ENCODE peak calls at places on chromosomes 1 and 21, in six cellular contexts. V is uterus, U is neural progenitor cell, G is body of pancreas, D is esophagus squamous epithelium, T is aorta. B is an unnamed sample.
A peak's percentile ranks its signal among the peaks of the same experiment; 100 is the strongest.

GRCh38 chr1:204103121-204103741 is 30.3 kb downstream of the SOX13 start:
- DNase-seq in U (peak; percentile 46), T (no peak), D (no peak), V (no peak), G (no peak), B (no peak)

GRCh38 chr1:205235921-205236320 is 8.2 kb downstream of the TMCC2 start:
- DNase-seq in V (no peak), G (no peak), U (no peak), D (no peak), T (no peak), B (no peak)

GRCh38 chr1:198333744-198334143 is 176.9 kb downstream of the NEK7 start:
- DNase-seq in T (no peak), D (no peak), V (no peak), U (no peak), G (no peak), B (no peak)

GRCh38 chr1:2038229-2038628 is 12.0 kb upstream of the PRKCZ start:
- DNase-seq in V (no peak), D (no peak), U (no peak), T (no peak), G (no peak), B (no peak)

GRCh38 chr21:33392586-33392985 is 10.6 kb upstream of the IFNGR2 start:
- DNase-seq in D (no peak), V (no peak), U (no peak), G (no peak), T (no peak), B (no peak)

GRCh38 chr1:113990966-113991365 is 11.7 kb downstream of the OLFML3 start:
- DNase-seq in T (no peak), D (no peak), G (no peak), U (no peak), V (no peak), B (no peak)

GRCh38 chr1:160129046-160129445 is 13.5 kb downstream of the ATP1A2 start:
- DNase-seq in D (no peak), T (peak; percentile 45), V (no peak), U (no peak), G (no peak), B (no peak)

GRCh38 chr1:53365405-53366063 is 37.7 kb upstream of the LRP8 start:
- DNase-seq in U (no peak), D (no peak), V (no peak), G (no peak), T (peak; percentile 62), B (no peak)

GRCh38 chr1:187264995-187265602 is 436.4 kb downstream of the PLA2G4A start:
- DNase-seq in G (peak; percentile 13), T (no peak), U (peak; percentile 63), V (no peak), D (no peak), B (peak; percentile 1)

GRCh38 chr21:45469273-45470086 is 64.5 kb downstream of the COL18A1 start:
- DNase-seq in T (peak; percentile 71), U (peak; percentile 83), G (no peak), D (no peak), V (no peak), B (no peak)

GRCh38 chr1:201025571-201026002 is 2.1 kb upstream of the KIF21B start:
- DNase-seq in G (no peak), T (peak; percentile 64), U (peak; percentile 56), D (no peak), V (no peak), B (no peak)

GRCh38 chr1:7589774-7590425 is 181.2 kb upstream of the VAMP3 start:
- DNase-seq in D (no peak), U (no peak), G (no peak), V (no peak), T (peak; percentile 47), B (no peak)

GRCh38 chr1:48674641-48675040 is 102.0 kb downstream of the BEND5 start:
- DNase-seq in D (no peak), U (no peak), G (no peak), T (no peak), V (no peak), B (no peak)

GRCh38 chr1:116772648-116773045 is 18.4 kb downstream of the CD2 start:
- DNase-seq in G (no peak), D (no peak), V (no peak), U (no peak), T (no peak), B (no peak)

GRCh38 chr21:45291613-45292398 is 4.1 kb upstream of the POFUT2 start:
- DNase-seq in T (no peak), U (no peak), G (peak; percentile 22), D (no peak), V (no peak), B (no peak)

GRCh38 chr1:1120866-1121563 is 5.1 kb upstream of the C1orf159 start:
- DNase-seq in U (no peak), G (no peak), T (peak; percentile 71), D (no peak), V (no peak), B (no peak)

GRCh38 chr1:15627343-15627988 is 10.2 kb downstream of the DDI2 start:
- DNase-seq in D (no peak), G (no peak), U (no peak), T (no peak), V (no peak), B (no peak)

GRCh38 chr1:93623875-93624274 is 57.8 kb downstream of the BCAR3 start:
- DNase-seq in T (no peak), D (no peak), U (no peak), G (no peak), V (no peak), B (no peak)

GRCh38 chr1:240575976-240576666 is 35.8 kb downstream of the GREM2 start:
- DNase-seq in D (no peak), G (no peak), U (no peak), V (no peak), T (no peak), B (no peak)

GRCh38 chr1:183238071-183238470 is 52.0 kb downstream of the LAMC2 start:
- DNase-seq in T (no peak), D (no peak), V (no peak), G (no peak), U (no peak), B (no peak)

GRCh38 chr1:84166797-84167196 is 22.7 kb downstream of the PRKACB start:
- DNase-seq in U (no peak), V (no peak), T (no peak), G (no peak), D (no peak), B (no peak)
- H3K4me1 ChIP-seq in U (no peaks in the 10 kb centered on the region), V (no peaks in the 10 kb centered on the region), T (no peaks in the 10 kb centered on the region), G (no peaks in the 10 kb centered on the region), D (no peaks in the 10 kb centered on the region), B (peaks cover 52% of the 10 kb centered on the region)

GRCh38 chr1:42939216-42939615 is 19.5 kb downstream of the SLC2A1 start:
- DNase-seq in G (peak; percentile 51), T (peak; percentile 43), V (no peak), U (no peak), D (no peak), B (no peak)
- H3K4me1 ChIP-seq in G (peaks cover 57% of the 10 kb centered on the region), T (peaks cover 4% of the 10 kb centered on the region), V (peaks cover 8% of the 10 kb centered on the region), U (peaks cover 13% of the 10 kb centered on the region), D (peaks cover 98% of the 10 kb centered on the region), B (peaks cover 91% of the 10 kb centered on the region)

GRCh38 chr1:19479351-19480120 is 5.8 kb downstream of the CAPZB start:
- DNase-seq in U (no peak), V (no peak), T (no peak), G (no peak), D (no peak), B (no peak)

GRCh38 chr1:19476440-19477190 is 8.7 kb downstream of the CAPZB start:
- DNase-seq in T (no peak), D (no peak), U (no peak), G (no peak), V (no peak), B (peak; percentile 79)

GRCh38 chr1:19480282-19480681 is 5.1 kb downstream of the CAPZB start:
- DNase-seq in D (no peak), U (no peak), G (no peak), V (no peak), T (no peak), B (no peak)

GRCh38 chr1:19477284-19478240 is 7.8 kb downstream of the CAPZB start:
- DNase-seq in T (no peak), V (no peak), U (no peak), D (no peak), G (no peak), B (no peak)

GRCh38 chr1:19478241-19478780 is 7.0 kb downstream of the CAPZB start:
- DNase-seq in T (no peak), D (no peak), U (no peak), G (no peak), V (no peak), B (no peak)
- H3K4me1 ChIP-seq in T (peaks cover 12% of the 10 kb centered on the region), D (peaks cover 91% of the 10 kb centered on the region), U (peaks cover 27% of the 10 kb centered on the region), G (peaks cover 52% of the 10 kb centered on the region), V (peaks cover 45% of the 10 kb centered on the region), B (peaks cover 99% of the 10 kb centered on the region)

GRCh38 chr1:234728740-234729139 is 118.8 kb upstream of the IRF2BP2 start:
- DNase-seq in G (no peak), D (no peak), U (no peak), T (no peak), V (no peak), B (no peak)

GRCh38 chr1:234729566-234729965 is 119.6 kb upstream of the IRF2BP2 start:
- DNase-seq in D (no peak), V (no peak), U (no peak), T (no peak), G (no peak), B (no peak)

GRCh38 chr1:234726359-234726836 is 116.4 kb upstream of the IRF2BP2 start:
- DNase-seq in T (no peak), V (no peak), D (no peak), U (peak; percentile 42), G (no peak), B (no peak)

GRCh38 chr1:234725177-234726132 is 115.5 kb upstream of the IRF2BP2 start:
- DNase-seq in D (no peak), V (peak; percentile 76), T (no peak), U (no peak), G (peak; percentile 62), B (peak; percentile 37)

DNA sequence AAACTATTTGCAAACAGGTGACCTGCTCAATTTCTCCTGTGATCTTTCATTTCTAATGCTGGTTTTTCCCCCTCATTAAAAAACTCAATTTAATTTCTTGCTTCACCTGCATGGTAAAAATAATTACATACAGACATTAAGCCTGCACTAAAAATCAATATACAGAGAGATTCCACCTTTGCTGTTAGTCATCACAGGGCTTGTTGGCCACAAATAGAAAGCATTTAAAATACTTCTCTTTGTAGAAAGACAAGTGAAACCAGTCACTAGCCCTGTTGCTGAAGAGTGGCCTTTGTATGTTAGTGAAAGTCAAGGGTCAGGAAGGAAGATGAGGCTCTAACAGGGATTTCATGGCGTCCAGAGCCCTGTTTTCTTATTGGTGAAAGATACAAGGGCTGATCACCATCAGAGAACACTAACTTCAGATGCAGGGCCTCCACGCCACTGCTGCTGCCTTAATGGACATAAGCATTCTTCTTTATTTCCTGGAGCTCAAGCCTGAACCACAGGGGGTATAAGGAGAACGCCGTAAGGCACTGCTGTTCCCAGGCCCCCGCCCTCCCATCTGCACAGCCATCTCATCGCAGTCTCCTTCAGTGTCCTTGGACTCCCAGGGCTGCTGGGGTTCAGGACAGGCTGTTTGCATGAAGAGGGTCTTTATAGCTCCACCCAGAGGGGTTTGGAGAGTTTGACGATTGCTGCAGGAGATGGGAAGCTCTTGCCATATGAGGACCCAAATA is 117.2 kb upstream of the IRF2BP2 start:
- DNase-seq in U (peak; percentile 37), T (no peak), G (no peak), D (no peak), V (no peak), B (no peak)
- H3K4me1 ChIP-seq in U (peaks cover 50% of the 10 kb centered on the region), T (no peaks in the 10 kb centered on the region), G (peaks cover 53% of the 10 kb centered on the region), D (peaks cover 63% of the 10 kb centered on the region), V (peaks cover 42% of the 10 kb centered on the region), B (peaks cover 59% of the 10 kb centered on the region)